ENCODE peak calls at places on chromosomes 11 and 22, in four cellular contexts. I is endothelial cell of umbilical vein, A is right lobe of liver, X is A549. V is an unnamed sample.
A peak's percentile ranks its signal among the peaks of the same experiment; 100 is the strongest.

GRCh38 chr11:2095198-2095520 is 44.0 kb downstream of the IGF2 start:
- DNase-seq in A (no peak), I (no peak), X (no peak), V (no peak)

GRCh38 chr22:17772963-17773605 is 1.2 kb downstream of the BID start:
- DNase-seq in X (no peak), A (no peak), I (no peak), V (no peak)

GRCh38 chr11:71474141-71474770 is 21.3 kb downstream of the NADSYN1 start:
- DNase-seq in I (no peak), X (no peak), A (no peak), V (no peak)

GRCh38 chr22:45159652-45160462 is 3.9 kb upstream of the NUP50 start:
- DNase-seq in X (peak; percentile 18), A (peak; percentile 33), I (peak; percentile 66), V (no peak)

GRCh38 chr11:12130180-12130980 is 20.0 kb downstream of the MICAL2 start:
- DNase-seq in X (no peak), A (no peak), I (no peak), V (no peak)

GRCh38 chr11:113118104-113118503 is 156.9 kb downstream of the NCAM1 start:
- DNase-seq in I (no peak), X (no peak), A (no peak), V (no peak)

GRCh38 chr22:48587236-48587865 is 1240.3 kb downstream of the BRD1 start:
- DNase-seq in X (no peak), A (no peak), I (no peak), V (no peak)

GRCh38 chr11:46628961-46629360 is 11.6 kb downstream of the ATG13 start:
- DNase-seq in A (no peak), X (no peak), I (no peak), V (no peak)

GRCh38 chr11:128767518-128767917 is 73.6 kb downstream of the FLI1 start:
- DNase-seq in A (no peak), X (no peak), I (no peak), V (no peak)

GRCh38 chr11:13009921-13010736 is 1.0 kb downstream of the RASSF10 start:
- DNase-seq in A (peak; percentile 71), X (peak; percentile 32), I (peak; percentile 18), V (no peak)

GRCh38 chr22:47848384-47848920 is 1086.0 kb downstream of the TBC1D22A start:
- DNase-seq in X (no peak), I (no peak), A (no peak), V (no peak)

GRCh38 chr22:38122616-38123015 is 12.1 kb upstream of the BAIAP2L2 start:
- DNase-seq in X (no peak), A (no peak), I (no peak), V (no peak)
- H3K4me1 ChIP-seq in X (no peaks in the 10 kb centered on the region), A (no peaks in the 10 kb centered on the region), I (no peaks in the 10 kb centered on the region), V (peaks cover 30% of the 10 kb centered on the region)

DNA sequence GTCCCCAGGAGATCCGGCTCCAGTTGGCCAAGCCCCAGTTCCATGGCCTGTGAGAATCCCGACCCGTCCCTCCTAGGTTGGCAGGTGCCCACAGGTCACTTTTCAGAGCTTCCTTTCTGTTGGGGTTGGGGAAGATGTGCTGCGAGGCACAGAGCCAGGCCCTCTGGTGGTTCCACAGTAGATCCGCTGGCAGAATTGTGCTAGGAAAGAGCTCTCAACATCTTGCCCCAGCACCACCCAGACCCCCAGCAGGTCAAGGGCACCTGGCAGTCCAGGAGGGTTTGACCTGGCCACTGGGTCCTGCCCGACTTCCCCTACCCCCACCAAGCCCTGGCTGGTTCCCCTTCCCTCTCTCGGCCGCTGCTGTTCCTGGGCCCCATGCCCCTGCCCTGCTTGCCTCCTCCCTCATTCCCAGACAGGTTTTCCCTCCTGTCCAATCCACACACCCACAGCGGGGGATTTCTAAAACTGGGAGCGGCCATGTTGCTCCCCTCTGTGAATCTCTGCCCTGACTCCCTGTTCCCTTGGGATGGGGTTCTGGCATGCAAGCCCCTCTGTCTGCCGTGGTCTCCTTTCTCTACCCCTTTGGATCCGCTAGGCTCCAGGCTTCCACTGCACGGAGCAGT is 26.2 kb upstream of the GCAT start:
- DNase-seq in I (no peak), A (peak; percentile 71), X (no peak), V (no peak)
- TF ChIP-seq CTCF in I (peak; percentile 21), A (peak; percentile 37), X (peak; percentile 7), V (peak; percentile 42)

GRCh38 chr11:15651033-15651432 is 536.3 kb downstream of the INSC start:
- DNase-seq in X (no peak), A (no peak), I (no peak), V (no peak)
- H3K4me3 ChIP-seq in X (no peak overlapping the region), A (no peak overlapping the region), I (no peak overlapping the region), V (no peak overlapping the region)

DNA sequence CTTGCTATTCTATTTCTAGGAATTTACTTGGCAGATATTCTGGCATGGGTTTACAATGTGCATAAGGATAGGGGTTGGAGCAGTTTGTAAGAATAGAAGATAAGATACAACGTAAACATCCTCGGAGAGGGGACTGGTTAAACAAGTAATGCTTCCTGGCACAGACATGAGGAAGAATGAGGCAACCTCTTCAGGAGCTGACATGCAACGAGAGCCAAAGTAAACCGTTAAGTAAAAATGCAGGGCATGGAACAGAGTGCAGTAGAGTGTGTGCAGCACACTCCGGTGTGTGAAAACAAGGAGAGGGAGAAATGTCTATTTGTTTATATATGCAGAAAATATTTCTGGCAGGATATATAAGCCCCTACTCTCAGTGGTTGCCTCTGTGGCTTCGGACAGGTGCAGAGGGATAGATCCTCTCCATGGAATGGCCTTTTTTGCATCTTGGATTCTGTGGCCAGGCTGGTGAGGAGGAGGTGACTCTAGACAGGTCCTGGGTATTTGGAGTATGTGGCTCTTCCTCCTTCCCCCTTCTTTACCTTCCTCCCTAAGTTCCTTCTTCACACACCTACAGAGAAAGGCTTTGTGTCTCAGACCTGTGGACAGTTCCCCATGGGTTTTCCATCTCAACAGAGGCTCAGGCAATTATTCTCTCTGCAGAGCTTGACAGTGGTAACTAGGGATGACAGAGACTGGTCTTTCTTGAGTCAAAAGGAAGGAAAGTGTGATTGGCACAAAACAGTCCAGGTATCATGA is 2.5 kb downstream of the RAB36 start:
- DNase-seq in I (peak; percentile 40), A (no peak), X (no peak), V (no peak)
- H3K4me1 ChIP-seq in I (peaks cover 9% of the 10 kb centered on the region), A (no peaks in the 10 kb centered on the region), X (peaks cover 12% of the 10 kb centered on the region), V (peaks cover 29% of the 10 kb centered on the region)

GRCh38 chr11:111736191-111736590 is 30.0 kb downstream of the PPP2R1B start:
- DNase-seq in I (no peak), X (no peak), A (no peak), V (no peak)

GRCh38 chr11:111733655-111734088 is 32.5 kb downstream of the PPP2R1B start:
- DNase-seq in X (no peak), A (peak; percentile 42), I (no peak), V (no peak)

GRCh38 chr11:111734383-111735261 is 31.6 kb downstream of the PPP2R1B start:
- DNase-seq in A (no peak), X (no peak), I (peak; percentile 30), V (no peak)

GRCh38 chr11:111736621-111737055 is 29.6 kb downstream of the PPP2R1B start:
- DNase-seq in A (no peak), X (no peak), I (no peak), V (no peak)

DNA sequence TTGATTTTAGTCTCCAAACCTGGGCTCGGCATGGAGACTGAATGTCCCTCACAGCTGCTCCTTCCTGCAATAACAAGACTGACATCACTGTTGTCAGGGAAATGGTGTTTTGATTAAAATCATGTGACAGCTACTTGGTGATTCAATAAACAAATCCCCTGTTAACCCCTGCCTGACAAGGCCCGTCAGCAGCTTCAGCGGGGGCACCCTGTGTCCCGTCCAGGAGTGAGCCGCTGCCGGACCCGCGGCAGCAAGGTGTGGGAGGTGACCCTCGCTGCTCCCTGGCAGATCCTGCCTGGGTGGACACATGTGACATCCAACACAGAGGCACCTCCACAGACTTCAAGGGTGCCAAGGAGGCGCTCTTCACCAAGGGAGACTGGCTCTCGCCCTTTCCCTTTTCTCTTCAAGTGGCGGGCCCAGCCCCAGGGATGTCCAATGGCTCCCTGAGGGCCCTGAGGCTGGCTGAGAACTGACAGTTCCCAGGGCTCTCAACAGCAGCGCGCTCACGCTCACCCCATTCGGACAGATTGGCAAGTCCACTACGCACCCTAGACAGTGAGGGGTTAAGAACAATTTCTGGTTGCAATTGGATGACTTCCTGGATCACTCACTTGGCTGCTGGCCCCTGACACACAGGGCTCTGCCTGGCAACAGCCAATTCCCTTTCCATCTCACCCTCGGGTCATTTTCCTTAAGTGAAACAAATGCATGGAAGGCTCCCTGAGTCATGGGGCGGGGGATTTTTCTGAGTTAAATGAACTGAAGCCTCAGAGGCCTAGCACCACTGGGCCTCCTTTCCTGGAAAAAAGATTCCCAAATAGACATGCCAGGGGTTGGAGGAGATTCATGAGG is 30.7 kb downstream of the PPP2R1B start:
- DNase-seq in A (peak; percentile 79), I (peak; percentile 98), X (no peak), V (peak; percentile 75)
- TF ChIP-seq CTCF in A (no peak), I (no peak), X (no peak), V (peak; percentile 12)

GRCh38 chr11:118618115-118618990 is 10.9 kb downstream of the PHLDB1 start:
- DNase-seq in I (peak; percentile 81), A (peak; percentile 54), X (no peak), V (no peak)
- H3K4me3 ChIP-seq in I (peak overlapping the region; percentile 3), A (no peak overlapping the region), X (no peak overlapping the region), V (peak overlapping the region; percentile 9)

GRCh38 chr11:61716478-61717285 is 35.8 kb upstream of the MYRF start:
- DNase-seq in X (no peak), A (no peak), I (no peak), V (no peak)
- H3K4me1 ChIP-seq in X (peaks cover 21% of the 10 kb centered on the region), A (no peaks in the 10 kb centered on the region), I (peaks cover 28% of the 10 kb centered on the region), V (no peaks in the 10 kb centered on the region)